ENCODE peak calls at places on chromosomes 1 and 21, in nine cellular contexts. R is astrocyte, T is colonic mucosa, B is uterus, D is neural progenitor cell, E is DND-41, S is left ventricle myocardium inferior, U is sigmoid colon, V is lower lobe of right lung. A is an unnamed sample.

GRCh38 chr1:214586621-214587020 is 16.4 kb upstream of the CENPF start:
- DNase-seq in R (no peak), T (no peak), B (no peak), D (no peak), E (no peak), S (no peak), U (no peak), V (no peak), A (no peak)

GRCh38 chr1:203593723-203594122 is 32.9 kb upstream of the ATP2B4 start:
- DNase-seq in R (no peak), T (peak; percentile 29), B (no peak), D (no peak), E (peak; percentile 62), S (no peak), U (peak; percentile 70), V (no peak), A (no peak)

GRCh38 chr1:233597489-233597901 is 16.4 kb upstream of the KCNK1 start:
- DNase-seq in R (peak; percentile 44), T (no peak), B (no peak), D (no peak), E (no peak), S (no peak), U (no peak), V (no peak), A (no peak)

GRCh38 chr21:39136711-39137110 is 46.5 kb downstream of the PSMG1 start:
- DNase-seq in R (peak; percentile 42), T (no peak), B (no peak), D (no peak), E (no peak), S (no peak), U (no peak), V (no peak), A (no peak)

GRCh38 chr1:2236695-2237677 is 8.9 kb downstream of the SKI start:
- DNase-seq in R (no peak), T (no peak), B (no peak), D (no peak), E (peak; percentile 27), S (no peak), U (no peak), V (no peak), A (no peak)

GRCh38 chr1:38444770-38445442 is 398.3 kb upstream of the POU3F1 start:
- DNase-seq in R (no peak), T (no peak), B (no peak), D (peak; percentile 54), E (no peak), S (no peak), U (no peak), V (no peak), A (no peak)

GRCh38 chr1:54300395-54300794 is 100.4 kb downstream of the MRPL37 start:
- DNase-seq in R (no peak), T (no peak), B (no peak), D (no peak), E (no peak), S (no peak), U (no peak), V (no peak), A (no peak)

GRCh38 chr1:162822391-162823200 is 32.1 kb downstream of the HSD17B7 start:
- DNase-seq in R (no peak), T (no peak), B (no peak), D (peak; percentile 64), E (no peak), S (no peak), U (peak; percentile 58), V (no peak), A (peak; percentile 62)

GRCh38 chr1:3609016-3609768 is 2.1 kb downstream of the MEGF6 start:
- DNase-seq in R (no peak), T (no peak), B (no peak), D (no peak), E (no peak), S (no peak), U (no peak), V (no peak), A (no peak)

GRCh38 chr1:1052003-1052840 is 21.9 kb downstream of the RNF223 start:
- DNase-seq in R (no peak), T (no peak), B (no peak), D (no peak), E (no peak), S (no peak), U (no peak), V (no peak), A (no peak)

GRCh38 chr1:1051127-1051810 is 22.8 kb downstream of the RNF223 start:
- DNase-seq in R (no peak), T (no peak), B (no peak), D (no peak), E (no peak), S (no peak), U (no peak), V (no peak), A (no peak)

GRCh38 chr1:1049318-1050165 is 24.6 kb downstream of the RNF223 start:
- DNase-seq in R (no peak), T (no peak), B (no peak), D (no peak), E (no peak), S (no peak), U (no peak), V (no peak), A (no peak)

GRCh38 chr1:1048765-1049164 is 25.3 kb downstream of the RNF223 start:
- DNase-seq in R (no peak), T (no peak), B (no peak), D (no peak), E (no peak), S (no peak), U (no peak), V (no peak), A (no peak)

DNA sequence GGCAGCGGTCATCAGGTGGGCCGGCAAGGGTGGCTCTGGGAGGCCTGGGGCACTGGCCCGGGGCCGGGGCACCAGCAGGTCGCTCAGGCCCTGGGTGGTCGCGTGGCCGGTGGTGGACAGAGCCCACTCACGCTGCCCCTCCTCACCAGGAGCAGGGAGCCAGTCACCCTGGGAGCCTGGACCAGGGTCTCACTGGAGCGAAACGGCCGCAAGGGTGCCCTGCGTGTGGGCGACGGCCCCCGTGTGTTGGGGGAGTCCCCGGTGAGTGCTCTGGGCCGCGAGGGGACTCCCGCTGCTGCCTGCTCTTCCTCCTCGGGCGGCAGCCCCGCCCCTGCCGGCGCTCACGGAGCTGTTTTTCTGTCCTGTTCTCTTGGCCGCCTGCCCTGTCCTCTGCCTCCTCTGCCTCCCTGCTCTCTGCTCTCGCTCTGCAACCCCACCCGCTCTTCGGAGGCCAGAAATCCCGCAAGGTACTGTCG is 23.5 kb downstream of the RNF223 start:
- DNase-seq in R (no peak), T (peak; percentile 68), B (no peak), D (no peak), E (no peak), S (peak; percentile 63), U (no peak), V (no peak), A (no peak)
- H3K36me3 ChIP-seq in R (peaks cover 7% of the 10 kb centered on the region), T (no peaks in the 10 kb centered on the region), B (no peaks in the 10 kb centered on the region), D (no peaks in the 10 kb centered on the region), E (peaks cover 12% of the 10 kb centered on the region), S (peaks cover 50% of the 10 kb centered on the region), U (no peaks in the 10 kb centered on the region), V (peaks cover 51% of the 10 kb centered on the region), A (peaks cover 89% of the 10 kb centered on the region)

GRCh38 chr1:150092180-150092791 is 24.7 kb downstream of the VPS45 start:
- DNase-seq in R (no peak), T (no peak), B (no peak), D (no peak), E (no peak), S (no peak), U (no peak), V (no peak), A (no peak)

GRCh38 chr1:150083907-150084306 is 16.3 kb downstream of the VPS45 start:
- DNase-seq in R (peak; percentile 19), T (no peak), B (no peak), D (no peak), E (no peak), S (no peak), U (no peak), V (no peak), A (no peak)

GRCh38 chr1:150085406-150085805 is 17.8 kb downstream of the VPS45 start:
- DNase-seq in R (no peak), T (no peak), B (no peak), D (no peak), E (no peak), S (no peak), U (no peak), V (no peak), A (no peak)

GRCh38 chr1:150089846-150090520 is 22.4 kb downstream of the VPS45 start:
- DNase-seq in R (no peak), T (no peak), B (no peak), D (no peak), E (no peak), S (no peak), U (no peak), V (no peak), A (no peak)

DNA sequence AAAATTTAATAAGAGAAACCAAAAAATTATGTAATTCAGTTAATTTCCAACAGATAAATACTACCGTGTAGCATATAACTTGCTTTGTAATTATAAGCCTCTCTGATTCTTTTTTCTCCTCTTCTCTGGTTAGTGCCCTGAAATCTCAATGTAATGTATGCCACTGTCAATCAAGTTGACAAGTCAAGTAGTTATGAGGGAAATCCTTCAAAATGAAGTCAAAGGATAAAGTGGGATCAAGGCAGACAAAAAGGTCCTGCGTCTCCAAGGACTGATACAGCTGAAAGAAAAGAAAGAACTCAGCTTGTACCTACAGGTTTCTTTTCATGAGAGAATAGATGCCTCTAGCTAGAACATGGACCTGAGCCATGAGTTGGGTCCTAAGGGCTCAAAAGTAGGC is 19.8 kb downstream of the VPS45 start:
- DNase-seq in R (no peak), T (no peak), B (no peak), D (no peak), E (no peak), S (no peak), U (no peak), V (no peak), A (no peak)
- H3K36me3 ChIP-seq in R (peaks cover 24% of the 10 kb centered on the region), T (no peaks in the 10 kb centered on the region), B (no peaks in the 10 kb centered on the region), D (no peaks in the 10 kb centered on the region), E (peaks cover 50% of the 10 kb centered on the region), S (peaks cover 71% of the 10 kb centered on the region), U (peaks cover 11% of the 10 kb centered on the region), V (peaks cover 68% of the 10 kb centered on the region), A (peaks cover 37% of the 10 kb centered on the region)

GRCh38 chr1:42779725-42780124 is 5.1 kb upstream of the TMEM269 start:
- DNase-seq in R (no peak), T (no peak), B (no peak), D (no peak), E (no peak), S (no peak), U (no peak), V (no peak), A (no peak)
- H3K36me3 ChIP-seq in R (peaks cover 14% of the 10 kb centered on the region), T (peaks cover 3% of the 10 kb centered on the region), B (no peaks in the 10 kb centered on the region), D (no peaks in the 10 kb centered on the region), E (peaks cover 55% of the 10 kb centered on the region), S (peaks cover 64% of the 10 kb centered on the region), U (peaks cover 16% of the 10 kb centered on the region), V (peaks cover 66% of the 10 kb centered on the region), A (peaks cover 41% of the 10 kb centered on the region)

DNA sequence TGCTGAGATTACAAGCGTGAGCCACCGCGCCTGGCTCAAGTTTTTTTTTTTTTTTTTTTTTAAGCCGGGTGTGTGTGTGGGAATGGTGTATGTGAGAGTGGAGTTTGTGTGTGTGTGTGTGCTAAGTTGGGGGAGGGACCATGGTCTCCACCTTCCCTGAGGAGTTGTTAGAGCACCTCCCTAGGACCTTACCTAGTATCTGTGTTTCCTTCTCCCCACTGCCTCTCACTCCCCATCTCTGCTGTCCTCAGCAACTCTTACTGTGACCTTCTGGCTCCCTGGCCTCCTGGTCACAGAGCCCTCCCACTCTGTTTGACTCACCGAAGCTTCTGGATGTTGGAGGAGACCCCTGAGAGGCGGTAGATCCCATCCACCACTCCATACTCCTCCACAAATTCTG is 10.4 kb downstream of the ARHGAP30 start:
- DNase-seq in R (no peak), T (no peak), B (no peak), D (no peak), E (no peak), S (no peak), U (no peak), V (no peak), A (no peak)
- H3K36me3 ChIP-seq in R (no peaks in the 10 kb centered on the region), T (no peaks in the 10 kb centered on the region), B (no peaks in the 10 kb centered on the region), D (no peaks in the 10 kb centered on the region), E (peaks cover 60% of the 10 kb centered on the region), S (no peaks in the 10 kb centered on the region), U (no peaks in the 10 kb centered on the region), V (peaks cover 31% of the 10 kb centered on the region), A (no peaks in the 10 kb centered on the region)

A was measured in tibial artery.